ENCODE peak calls at places on chromosomes 2 and 18, in eight cellular contexts. F is NCI-H510A, U is hippocampal formation, L is brain pericyte, J is GDM1, Q is brain microvascular endothelial cell, I is fibroblast of the conjunctiva, X is PC-3. G is an unnamed sample.
A peak's percentile ranks its signal among the peaks of the same experiment; 100 is the strongest.

GRCh38 chr2:221573430-221574230 is 1.5 kb upstream of the EPHA4 start:
- DNase-seq in F (peak; percentile 67), U (peak; percentile 83), L (no peak), J (peak; percentile 35), Q (peak; percentile 68), I (peak; percentile 38), X (peak; percentile 76), G (peak; percentile 35)

GRCh38 chr18:7605705-7606104 is 38.6 kb downstream of the PTPRM start:
- DNase-seq in F (no peak), U (no peak), L (no peak), J (no peak), Q (no peak), I (no peak), X (no peak), G (no peak)

GRCh38 chr18:44821924-44822323 is 141.2 kb downstream of the SETBP1 start:
- DNase-seq in F (no peak), U (no peak), L (no peak), J (no peak), Q (no peak), I (no peak), X (peak; percentile 48), G (peak; percentile 31)

GRCh38 chr2:188984680-188985079 is 10.5 kb downstream of the COL3A1 start:
- DNase-seq in F (no peak), U (no peak), L (no peak), J (no peak), Q (peak; percentile 96), I (peak; percentile 81), X (peak; percentile 19), G (no peak)

GRCh38 chr2:12430036-12430795 is 286.5 kb upstream of the TRIB2 start:
- DNase-seq in F (no peak), U (no peak), L (no peak), J (no peak), Q (peak; percentile 71), I (no peak), X (peak; percentile 74), G (peak; percentile 89)

GRCh38 chr2:38716185-38716584 is 35.0 kb downstream of the SRSF7 start:
- DNase-seq in F (no peak), U (no peak), L (no peak), J (no peak), Q (peak; percentile 75), I (peak; percentile 28), X (no peak), G (peak; percentile 57)

GRCh38 chr2:862723-863466 is 87.8 kb upstream of the SNTG2 start:
- DNase-seq in F (no peak), U (no peak), L (no peak), J (no peak), Q (no peak), I (no peak), X (no peak), G (no peak)

GRCh38 chr2:74925361-74925786 is 33.1 kb upstream of the POLE4 start:
- DNase-seq in F (no peak), U (no peak), L (no peak), J (no peak), Q (no peak), I (no peak), X (no peak), G (no peak)

GRCh38 chr2:120497261-120497977 is 151.5 kb downstream of the INHBB start:
- DNase-seq in F (no peak), U (no peak), L (no peak), J (no peak), Q (no peak), I (no peak), X (no peak), G (no peak)

GRCh38 chr2:219575566-219576504 is 3.7 kb downstream of the INHA start:
- DNase-seq in F (no peak), U (no peak), L (no peak), J (no peak), Q (no peak), I (no peak), X (no peak), G (no peak)

GRCh38 chr2:212979799-212980198 is 171.6 kb downstream of the IKZF2 start:
- DNase-seq in F (no peak), U (no peak), L (no peak), J (peak; percentile 28), Q (no peak), I (no peak), X (no peak), G (no peak)

GRCh38 chr2:188766086-188766856 is 207.9 kb upstream of the COL3A1 start:
- DNase-seq in F (no peak), U (no peak), L (no peak), J (no peak), Q (no peak), I (no peak), X (no peak), G (no peak)

GRCh38 chr2:7845332-7845731 is 836.5 kb upstream of the ID2 start:
- DNase-seq in F (no peak), U (no peak), L (no peak), J (no peak), Q (peak; percentile 88), I (peak; percentile 79), X (peak; percentile 68), G (peak; percentile 57)

GRCh38 chr2:219533930-219534661 is 9.5 kb downstream of the CHPF start:
- DNase-seq in F (no peak), U (no peak), L (no peak), J (no peak), Q (no peak), I (no peak), X (no peak), G (peak; percentile 35)

GRCh38 chr2:98833917-98834263 is 102.1 kb downstream of the CRACDL start:
- DNase-seq in F (no peak), U (no peak), L (no peak), J (no peak), Q (no peak), I (no peak), X (no peak), G (no peak)

GRCh38 chr18:62324917-62325805 is at the start of gene TNFRSF11A:
- DNase-seq in F (peak; percentile 31), U (no peak), L (no peak), J (peak; percentile 31), Q (no peak), I (no peak), X (peak; percentile 71), G (no peak)

GRCh38 chr2:119029297-119029696 is 87.3 kb downstream of the MARCO start:
- DNase-seq in F (no peak), U (no peak), L (no peak), J (no peak), Q (no peak), I (no peak), X (no peak), G (peak; percentile 4)

GRCh38 chr18:46250084-46250811 is 146.1 kb downstream of the HAUS1 start:
- DNase-seq in F (peak; percentile 62), U (peak; percentile 3), L (no peak), J (peak; percentile 34), Q (peak; percentile 87), I (peak; percentile 24), X (peak; percentile 83), G (peak; percentile 99)

GRCh38 chr2:19864369-19864768 is 37.4 kb downstream of the TTC32 start:
- DNase-seq in F (no peak), U (no peak), L (no peak), J (no peak), Q (no peak), I (no peak), X (no peak), G (no peak)

GRCh38 chr2:31188141-31188540 is 29.2 kb downstream of the CAPN14 start:
- DNase-seq in F (no peak), U (no peak), L (no peak), J (no peak), Q (no peak), I (no peak), X (no peak), G (no peak)

GRCh38 chr2:68416081-68416675 is 50.9 kb downstream of the FBXO48 start:
- DNase-seq in F (no peak), U (no peak), L (no peak), J (no peak), Q (no peak), I (no peak), X (no peak), G (peak; percentile 15)

GRCh38 chr2:228657807-228658402 is 476.4 kb upstream of the SPHKAP start:
- DNase-seq in F (no peak), U (no peak), L (no peak), J (no peak), Q (no peak), I (peak; percentile 21), X (peak; percentile 76), G (peak; percentile 48)